ENCODE peak calls at places on chromosome 20, in nine cellular contexts. F, I, O, U, P, Y, A, G and J are unnamed samples.

GRCh38 chr20:64040231-64041039 is 4.5 kb downstream of the C20orf204 start:
- DNase-seq in F (no peak), I (no peak), O (no peak), U (no peak), P (no peak), Y (no peak), A (no peak), G (no peak), J (no peak)

GRCh38 chr20:45036044-45036755 is 64.7 kb downstream of the KCNS1 start:
- DNase-seq in F (no peak), I (peak; percentile 89), O (no peak), U (no peak), P (peak; percentile 70), Y (peak; percentile 58), A (no peak), G (peak; percentile 89), J (peak; percentile 79)

GRCh38 chr20:12815369-12815768 is 193.4 kb upstream of the SPTLC3 start:
- DNase-seq in F (no peak), I (no peak), O (no peak), U (no peak), P (no peak), Y (no peak), A (no peak), G (no peak), J (no peak)

GRCh38 chr20:39960522-39961420 is 728.3 kb downstream of the MAFB start:
- DNase-seq in F (no peak), I (no peak), O (peak; percentile 32), U (no peak), P (no peak), Y (no peak), A (no peak), G (no peak), J (no peak)

GRCh38 chr20:62367483-62368302 is 581 bp upstream of the LAMA5 start:
- DNase-seq in F (no peak), I (no peak), O (peak; percentile 70), U (no peak), P (no peak), Y (no peak), A (no peak), G (no peak), J (no peak)

GRCh38 chr20:18144541-18145099 is 7.0 kb downstream of the KAT14 start:
- DNase-seq in F (no peak), I (peak; percentile 60), O (no peak), U (no peak), P (no peak), Y (no peak), A (no peak), G (no peak), J (peak; percentile 11)

GRCh38 chr20:11544029-11544678 is 373.5 kb upstream of the BTBD3 start:
- DNase-seq in F (peak; percentile 43), I (peak; percentile 79), O (no peak), U (peak; percentile 28), P (peak; percentile 86), Y (peak; percentile 40), A (no peak), G (peak; percentile 85), J (peak; percentile 85)

GRCh38 chr20:37226889-37227288 is 34.7 kb downstream of the GHRH start:
- DNase-seq in F (no peak), I (no peak), O (no peak), U (peak; percentile 54), P (peak; percentile 60), Y (peak; percentile 45), A (no peak), G (no peak), J (peak; percentile 60)

GRCh38 chr20:50198716-50199115 is 8.1 kb downstream of the CEBPB start:
- DNase-seq in F (no peak), I (no peak), O (no peak), U (no peak), P (no peak), Y (no peak), A (no peak), G (no peak), J (no peak)

GRCh38 chr20:4449977-4450715 is 271.6 kb upstream of the PRND start:
- DNase-seq in F (no peak), I (peak; percentile 68), O (no peak), U (no peak), P (peak; percentile 34), Y (peak; percentile 47), A (no peak), G (peak; percentile 33), J (peak; percentile 93)
- TF ChIP-seq CTCF in F (peak; percentile 44), I (peak; percentile 34), O (no peak), U (peak; percentile 15), P (peak; percentile 35), Y (peak; percentile 40), A (peak; percentile 62), G (peak; percentile 35), J (peak; percentile 75)

DNA sequence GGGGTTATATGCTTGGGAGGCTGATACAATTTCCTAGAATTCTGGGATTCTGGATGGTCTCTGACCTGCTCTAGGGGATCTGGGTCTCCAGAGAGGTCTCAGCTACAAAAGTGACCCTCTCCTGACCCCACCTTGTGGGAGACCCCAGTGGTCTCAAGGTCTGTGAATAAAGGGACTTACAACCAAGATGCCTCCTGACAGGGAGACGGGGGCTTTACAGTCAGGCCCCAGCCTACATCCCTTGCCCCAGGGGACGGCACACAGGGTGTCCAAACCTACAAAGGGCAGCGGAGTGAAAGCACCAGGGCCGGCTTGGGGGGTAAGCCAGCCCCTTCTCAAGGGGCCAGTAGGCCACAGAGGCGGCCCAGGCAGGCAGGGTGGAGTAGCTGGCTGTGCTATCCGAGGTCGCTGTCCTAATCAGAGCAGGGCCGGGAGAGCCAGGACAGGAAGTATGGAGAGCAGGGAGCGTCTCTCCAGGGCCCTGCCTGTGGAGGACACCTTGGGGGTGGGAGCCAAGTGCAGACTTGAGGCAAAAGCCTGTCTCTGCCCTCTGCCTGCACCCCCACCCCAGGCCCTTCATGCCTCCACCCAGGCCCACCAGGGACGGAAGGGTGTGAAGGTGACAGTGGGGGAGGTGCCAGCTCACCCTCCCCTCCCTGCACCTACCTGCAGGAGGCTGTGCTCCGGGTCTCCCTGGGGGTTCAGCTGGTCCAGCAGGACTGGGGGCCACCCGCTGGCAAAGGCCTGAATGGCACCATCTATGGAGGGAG is 3.5 kb downstream of the GFRA4 start:
- DNase-seq in F (no peak), I (no peak), O (no peak), U (no peak), P (no peak), Y (no peak), A (no peak), G (no peak), J (no peak)
- TF ChIP-seq CTCF in F (no peak), I (no peak), O (no peak), U (no peak), P (no peak), Y (no peak), A (no peak), G (no peak), J (peak; percentile 20)

GRCh38 chr20:7856756-7857155 is 83.5 kb downstream of the HAO1 start:
- DNase-seq in F (peak; percentile 14), I (peak; percentile 91), O (no peak), U (no peak), P (peak; percentile 81), Y (peak; percentile 62), A (no peak), G (peak; percentile 92), J (peak; percentile 55)

GRCh38 chr20:7853493-7853892 is 86.8 kb downstream of the HAO1 start:
- DNase-seq in F (no peak), I (peak; percentile 28), O (no peak), U (no peak), P (no peak), Y (no peak), A (no peak), G (no peak), J (no peak)

GRCh38 chr20:7855545-7855944 is 84.7 kb downstream of the HAO1 start:
- DNase-seq in F (no peak), I (peak; percentile 53), O (no peak), U (no peak), P (no peak), Y (no peak), A (no peak), G (peak; percentile 53), J (no peak)

GRCh38 chr20:7858851-7859250 is 81.4 kb downstream of the HAO1 start:
- DNase-seq in F (no peak), I (no peak), O (no peak), U (no peak), P (no peak), Y (no peak), A (no peak), G (no peak), J (no peak)

DNA sequence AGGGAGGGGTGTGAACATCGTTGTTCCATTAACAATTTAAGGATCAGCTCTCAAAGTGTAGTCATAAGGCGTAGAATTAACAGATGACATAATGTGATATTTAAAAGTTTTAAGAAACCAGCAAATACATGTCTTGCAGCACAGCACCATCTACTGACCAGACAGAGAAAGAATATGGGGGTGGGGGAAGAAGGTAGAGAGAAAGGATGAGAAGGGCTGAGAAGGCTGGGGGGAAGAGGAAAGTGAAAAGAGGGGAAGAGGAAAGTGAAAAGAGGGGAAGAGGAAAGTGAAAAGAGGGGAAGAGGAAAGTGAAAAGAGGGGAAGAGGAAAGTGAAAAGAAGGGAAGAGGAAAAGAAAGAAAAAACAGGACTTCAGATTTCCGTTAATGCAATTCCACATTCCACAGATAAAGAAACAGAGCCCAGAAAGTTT is 80.9 kb downstream of the HAO1 start:
- DNase-seq in F (peak; percentile 32), I (peak; percentile 82), O (peak; percentile 17), U (no peak), P (peak; percentile 87), Y (peak; percentile 75), A (no peak), G (peak; percentile 89), J (peak; percentile 81)
- TF ChIP-seq CTCF in F (peak; percentile 76), I (peak; percentile 75), O (peak; percentile 35), U (peak; percentile 70), P (peak; percentile 76), Y (peak; percentile 77), A (peak; percentile 79), G (peak; percentile 66), J (peak; percentile 72)

GRCh38 chr20:53963670-53964466 is 106.5 kb downstream of the BCAS1 start:
- DNase-seq in F (no peak), I (peak; percentile 84), O (no peak), U (no peak), P (no peak), Y (no peak), A (no peak), G (no peak), J (no peak)

GRCh38 chr20:53962388-53962787 is 108.0 kb downstream of the BCAS1 start:
- DNase-seq in F (no peak), I (no peak), O (no peak), U (no peak), P (no peak), Y (no peak), A (no peak), G (no peak), J (no peak)

GRCh38 chr20:53971096-53971683 is 99.2 kb downstream of the BCAS1 start:
- DNase-seq in F (no peak), I (no peak), O (no peak), U (no peak), P (no peak), Y (no peak), A (no peak), G (no peak), J (no peak)

GRCh38 chr20:53967527-53967926 is 102.9 kb downstream of the BCAS1 start:
- DNase-seq in F (no peak), I (no peak), O (no peak), U (no peak), P (no peak), Y (no peak), A (no peak), G (no peak), J (no peak)

GRCh38 chr20:53966774-53967398 is 103.5 kb downstream of the BCAS1 start:
- DNase-seq in F (no peak), I (no peak), O (no peak), U (no peak), P (no peak), Y (no peak), A (no peak), G (no peak), J (no peak)
- TF ChIP-seq CTCF in F (no peak), I (no peak), O (no peak), U (no peak), P (no peak), Y (no peak), A (no peak), G (no peak), J (no peak)

GRCh38 chr20:9912858-9913434 is 74.1 kb upstream of the PAK5 start:
- DNase-seq in F (peak; percentile 8), I (peak; percentile 46), O (peak; percentile 43), U (peak; percentile 4), P (peak; percentile 53), Y (peak; percentile 6), A (no peak), G (peak; percentile 56), J (peak; percentile 71)
- TF ChIP-seq CTCF in F (peak; percentile 80), I (peak; percentile 89), O (peak; percentile 66), U (peak; percentile 89), P (peak; percentile 81), Y (peak; percentile 81), A (peak; percentile 89), G (peak; percentile 78), J (peak; percentile 90)